ENCODE peak calls at places on chromosomes 2 and 18, in eight cellular contexts. S is memory B cell; V is right cardiac atrium; G is gastrocnemius medialis; K is naive thymus-derived CD4-positive, alpha-beta T cell; C is RWPE2; P is activated CD4-positive, alpha-beta T cell treated with anti-CD3 and anti-CD28 coated beads for 36 hours; X is mucosa of descending colon. R is an unnamed sample.

GRCh38 chr2:100207411-100207885 is 65.1 kb upstream of the AFF3 start:
- ATAC-seq in S (no peak), C (no peak), V (peak), P (no peak), X (no peak), G (no peak), K (no peak), R (no peak)

GRCh38 chr18:62868645-62869044 is 153.3 kb downstream of the PHLPP1 start:
- ATAC-seq in C (no peak), K (no peak), S (no peak), X (no peak), P (no peak), G (no peak), V (no peak), R (no peak)

GRCh38 chr2:216949685-216950397 is 90.0 kb upstream of the TNP1 start:
- ATAC-seq in V (no peak), G (peak), X (no peak), P (no peak), S (no peak), C (no peak), K (no peak), R (no peak)

GRCh38 chr18:73842795-73843394 is 304.7 kb downstream of the FBXO15 start:
- ATAC-seq in V (no peak), P (peak), C (peak), S (peak), K (peak), G (no peak), X (peak), R (no peak)

GRCh38 chr18:48938827-48939367 is 11.9 kb downstream of the SMAD7 start:
- ATAC-seq in K (no peak), V (peak), S (no peak), G (no peak), C (no peak), X (no peak), P (no peak), R (no peak)

GRCh38 chr2:190446750-190447516 is 38.8 kb downstream of the MFSD6 start:
- ATAC-seq in S (no peak), C (no peak), K (no peak), V (no peak), G (no peak), P (no peak), X (no peak), R (no peak)

GRCh38 chr2:199303814-199304213 is 153.9 kb downstream of the SATB2 start:
- ATAC-seq in V (no peak), P (no peak), X (no peak), S (no peak), K (no peak), G (no peak), C (peak), R (no peak)

GRCh38 chr2:9206991-9207640 is 504 bp downstream of the ASAP2 start:
- ATAC-seq in X (peak), S (no peak), G (peak), P (peak), V (peak), K (peak), C (peak), R (peak)

GRCh38 chr2:176187306-176188217 is 906 bp upstream of the HOXD1 start:
- ATAC-seq in X (peak), G (peak), P (no peak), V (no peak), C (no peak), K (no peak), S (no peak), R (no peak)

GRCh38 chr2:187989925-187990623 is 301.6 kb upstream of the GULP1 start:
- ATAC-seq in C (peak), V (no peak), P (peak), X (no peak), S (no peak), G (no peak), K (peak), R (peak)

GRCh38 chr2:42865884-42866861 is 73.8 kb upstream of the HAAO start:
- ATAC-seq in G (peak), S (no peak), X (peak), P (no peak), V (peak), C (no peak), K (no peak), R (no peak)

GRCh38 chr2:169824373-169825333 is at the start of gene METTL5:
- ATAC-seq in X (peak), P (peak), S (peak), G (peak), C (peak), V (peak), K (peak), R (peak)

GRCh38 chr2:4883375-4883774 is 808.8 kb upstream of the SOX11 start:
- ATAC-seq in C (no peak), X (no peak), G (no peak), K (no peak), S (no peak), V (no peak), P (no peak), R (no peak)

GRCh38 chr2:144553379-144553778 is 33.5 kb upstream of the ZEB2 start:
- ATAC-seq in V (no peak), P (peak), X (no peak), K (no peak), S (no peak), G (no peak), C (peak), R (no peak)

GRCh38 chr2:239003933-239004636 is 156.2 kb downstream of the TWIST2 start:
- ATAC-seq in V (no peak), S (no peak), X (no peak), P (no peak), C (no peak), K (no peak), G (no peak), R (no peak)

GRCh38 chr2:205748660-205749059 is 66.4 kb downstream of the NRP2 start:
- ATAC-seq in C (peak), K (no peak), G (no peak), S (no peak), V (no peak), X (peak), P (peak), R (peak)

GRCh38 chr2:180463608-180464007 is 456.5 kb upstream of the CWC22 start:
- ATAC-seq in C (peak), X (no peak), G (no peak), V (no peak), P (no peak), S (no peak), K (no peak), R (peak)

GRCh38 chr2:32357545-32358482 is 991 bp downstream of the BIRC6 start:
- ATAC-seq in C (peak), G (peak), K (peak), S (no peak), V (peak), X (peak), P (peak), R (peak)

GRCh38 chr2:203705184-203705583 is 1.3 kb upstream of the CD28 start:
- ATAC-seq in S (no peak), V (no peak), K (peak), X (peak), C (no peak), P (peak), G (no peak), R (no peak)

GRCh38 chr2:54469484-54470053 is 13.4 kb downstream of the SPTBN1 start:
- ATAC-seq in K (no peak), X (no peak), P (no peak), G (no peak), S (no peak), C (no peak), V (peak), R (no peak)

GRCh38 chr18:12334280-12335262 is 26.5 kb downstream of the TUBB6 start:
- ATAC-seq in X (no peak), S (no peak), G (no peak), P (peak), V (peak), C (no peak), K (no peak), R (no peak)